ENCODE peak calls at places on chromosomes 16 and 17, in six cellular contexts. O, U, T, I, G and E are unnamed samples. For H3K4me1, the result is how much of the 10 kb centered on the place peaks cover.

GRCh38 chr16:49340466-49340865 is 33.1 kb upstream of the C16orf78 start:
- DNase-seq in I (no peak), G (no peak), T (no peak), O (no peak), U (no peak), E (no peak)

GRCh38 chr17:45346255-45347015 is 29.6 kb upstream of the MAP3K14 start:
- DNase-seq in T (no peak), G (no peak), I (no peak), U (peak), O (no peak), E (no peak)

GRCh38 chr16:73319747-73320146 is 271.8 kb upstream of the ZFHX3 start:
- DNase-seq in T (no peak), I (no peak), U (no peak), O (no peak), G (no peak), E (no peak)

GRCh38 chr16:46947900-46948547 is 25.4 kb downstream of the DNAJA2 start:
- DNase-seq in T (peak), I (no peak), U (no peak), G (peak), O (no peak), E (no peak)

GRCh38 chr17:16878547-16879100 is 93.3 kb downstream of the TNFRSF13B start:
- DNase-seq in O (no peak), I (no peak), T (no peak), U (no peak), G (no peak), E (no peak)

GRCh38 chr16:87851601-87852000 is 17.7 kb downstream of the SLC7A5 start:
- DNase-seq in O (no peak), U (no peak), G (no peak), I (no peak), T (no peak), E (no peak)

GRCh38 chr16:19344224-19344801 is 58.8 kb downstream of the CLEC19A start:
- DNase-seq in I (no peak), T (no peak), U (no peak), G (no peak), O (peak), E (no peak)

GRCh38 chr17:51397361-51398127 is 137.2 kb downstream of the UTP18 start:
- DNase-seq in I (peak), G (peak), T (peak), U (no peak), O (no peak), E (no peak)

GRCh38 chr17:77842148-77842905 is 116.2 kb upstream of the TNRC6C start:
- DNase-seq in T (no peak), O (peak), U (no peak), G (no peak), I (no peak), E (no peak)

GRCh38 chr17:71023631-71024030 is 854.3 kb downstream of the KCNJ2 start:
- DNase-seq in U (no peak), O (no peak), G (no peak), T (no peak), I (no peak), E (no peak)

GRCh38 chr16:11064846-11065245 is 120.5 kb downstream of the CLEC16A start:
- DNase-seq in O (no peak), T (no peak), I (no peak), G (no peak), U (no peak), E (no peak)

GRCh38 chr17:63823659-63824331 is 3.4 kb upstream of the PSMC5 start:
- DNase-seq in I (no peak), U (no peak), O (no peak), G (no peak), T (no peak), E (no peak)

GRCh38 chr17:77308768-77309726 is 168.3 kb downstream of the SEC14L1 start:
- DNase-seq in O (peak), T (no peak), I (no peak), U (no peak), G (peak), E (no peak)

GRCh38 chr16:78689031-78689430 is 589.6 kb downstream of the WWOX start:
- DNase-seq in G (peak), O (no peak), I (no peak), T (no peak), U (no peak), E (no peak)

GRCh38 chr16:84937196-84937935 is 74.0 kb downstream of the ZDHHC7 start:
- DNase-seq in U (no peak), O (no peak), I (no peak), T (no peak), G (no peak), E (no peak)

GRCh38 chr17:47915667-47916242 is 19.7 kb downstream of the SP2 start:
- DNase-seq in O (no peak), I (no peak), G (no peak), T (no peak), U (no peak), E (no peak)

GRCh38 chr17:45425125-45425983 is 7.3 kb downstream of the ARHGAP27 start:
- DNase-seq in O (peak), T (peak), U (peak), I (no peak), G (peak), E (no peak)

GRCh38 chr17:81339502-81340296 is 44.6 kb upstream of the SLC38A10 start:
- DNase-seq in U (no peak), I (no peak), O (peak), G (peak), T (peak), E (no peak)

GRCh38 chr17:8147805-8148404 is 4.3 kb downstream of the PER1 start:
- DNase-seq in O (peak), T (no peak), G (no peak), U (no peak), I (no peak), E (no peak)

GRCh38 chr16:51753382-51753781 is 602.3 kb upstream of the SALL1 start:
- DNase-seq in T (no peak), O (no peak), U (no peak), G (no peak), I (no peak), E (no peak)

GRCh38 chr16:67965668-67966548 is 2.5 kb downstream of the SLC12A4 start:
- DNase-seq in U (no peak), T (no peak), G (no peak), O (no peak), I (no peak), E (no peak)

GRCh38 chr16:86030116-86030515 is 131.2 kb downstream of the IRF8 start:
- DNase-seq in U (peak), T (no peak), G (no peak), I (no peak), O (no peak), E (no peak)

GRCh38 chr17:34409352-34409751 is 46.3 kb upstream of the CCL1 start:
- DNase-seq in T (no peak), U (no peak), O (no peak), G (no peak), I (no peak), E (no peak)

GRCh38 chr17:6713130-6713917 is at the start of gene SLC13A5:
- DNase-seq in G (peak), T (peak), O (no peak), U (no peak), I (no peak), E (no peak)

GRCh38 chr16:86941731-86942468 is 363.6 kb downstream of the FOXL1 start:
- DNase-seq in T (no peak), G (no peak), O (no peak), U (no peak), I (no peak), E (no peak)

GRCh38 chr16:85878875-85879274 is 20.1 kb upstream of the IRF8 start:
- DNase-seq in I (no peak), T (peak), U (no peak), G (no peak), O (no peak), E (no peak)

GRCh38 chr17:50015146-50015545 is 20.1 kb upstream of the DLX3 start:
- DNase-seq in O (no peak), I (no peak), G (no peak), T (no peak), U (no peak), E (no peak)

GRCh38 chr16:48158296-48158695 is 2.5 kb upstream of the ABCC12 start:
- DNase-seq in I (no peak), U (peak), T (peak), G (peak), O (no peak), E (no peak)

GRCh38 chr16:17409894-17410293 is 60.9 kb downstream of the XYLT1 start:
- DNase-seq in I (no peak), U (no peak), O (no peak), T (no peak), G (no peak), E (no peak)

GRCh38 chr17:45276031-45276430 is 14.1 kb upstream of the SPATA32 start:
- DNase-seq in O (no peak), U (no peak), G (no peak), I (no peak), T (peak), E (no peak)

GRCh38 chr17:73360961-73361761 is 49.4 kb upstream of the CDC42EP4 start:
- DNase-seq in O (no peak), U (no peak), T (no peak), G (no peak), I (no peak), E (no peak)

GRCh38 chr17:13114601-13115024 is 96.8 kb upstream of the ELAC2 start:
- DNase-seq in O (no peak), I (peak), T (peak), G (peak), U (no peak), E (no peak)

DNA sequence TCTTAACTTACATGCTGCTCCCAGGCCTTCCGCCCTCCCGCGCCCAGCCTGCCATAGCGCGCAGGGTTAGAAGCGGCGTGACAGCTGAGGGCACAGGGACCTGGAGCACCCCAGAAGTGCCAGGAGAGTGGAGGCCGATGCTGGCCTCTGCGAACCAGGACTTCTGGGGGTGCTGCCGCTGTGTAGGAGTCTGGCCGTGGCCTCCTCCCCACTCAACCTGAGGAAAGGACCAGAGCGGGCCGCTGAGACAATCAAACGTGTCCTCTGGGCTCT is 1.9 kb upstream of the TMEM204 start:
- DNase-seq in G (no peak), O (no peak), U (no peak), I (no peak), T (no peak), E (no peak)
- H3K27ac ChIP-seq in G (peak), O (peak), U (peak), I (no peak), T (no peak), E (no peak)

GRCh38 chr16:89826531-89827382 is 1.5 kb upstream of the SPIRE2 start:
- DNase-seq in I (no peak), G (no peak), U (no peak), O (no peak), T (peak), E (no peak)
- H3K4me1 ChIP-seq in I (under half), G (under half), U (under half), O (under half), T (under half), E (under half)

GRCh38 chr17:743139-743538 is 8.9 kb downstream of the GEMIN4 start:
- DNase-seq in G (no peak), I (no peak), U (no peak), T (no peak), O (no peak), E (no peak)

GRCh38 chr17:742147-742793 is 9.8 kb downstream of the GEMIN4 start:
- DNase-seq in O (no peak), I (no peak), U (no peak), G (no peak), T (no peak), E (no peak)

GRCh38 chr17:744937-745336 is 7.1 kb downstream of the GEMIN4 start:
- DNase-seq in O (no peak), I (no peak), T (no peak), G (no peak), U (no peak), E (no peak)

GRCh38 chr17:737561-738113 is 5.2 kb downstream of the TLCD3A start:
- DNase-seq in T (no peak), O (no peak), G (no peak), U (no peak), I (no peak), E (no peak)

DNA sequence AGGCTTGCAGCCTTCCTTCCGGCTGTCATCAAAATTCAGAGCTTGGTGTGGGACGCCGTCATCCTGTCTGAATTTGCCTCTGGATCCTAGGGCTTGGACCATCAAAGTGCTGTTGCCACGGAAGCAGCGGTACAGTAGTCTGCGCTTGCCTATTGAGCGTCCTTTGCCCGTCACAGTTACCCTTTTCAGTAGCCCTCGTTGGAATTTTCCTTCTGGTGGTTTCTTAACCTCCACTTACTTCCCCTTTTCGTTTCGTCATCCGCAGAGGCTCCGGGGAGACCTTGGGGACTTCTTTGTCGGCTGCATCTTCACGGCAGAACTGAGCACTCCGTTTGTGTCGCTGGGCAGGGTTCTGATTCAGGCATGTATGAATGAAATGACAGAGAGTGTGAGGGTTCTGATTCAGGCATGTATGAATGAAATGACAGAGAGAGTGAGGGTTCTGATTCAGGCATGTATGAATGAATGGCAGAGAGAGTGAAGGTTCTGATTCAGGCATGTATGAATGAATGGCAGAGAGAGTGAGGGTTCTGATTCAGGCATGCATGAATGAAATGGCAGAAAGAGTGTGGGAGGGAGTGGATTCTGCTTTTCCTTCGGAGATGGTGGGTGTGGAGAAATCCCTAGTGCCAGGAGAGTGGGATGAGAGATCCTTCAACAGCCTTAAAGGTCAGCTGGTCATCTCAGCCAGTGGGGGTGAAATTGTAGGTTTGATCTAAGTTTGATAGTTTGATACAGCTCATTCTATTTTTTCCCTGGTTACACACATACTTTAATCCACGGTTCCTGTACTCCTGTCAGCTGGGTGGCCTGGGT is 8.1 kb downstream of the TLCD3A start:
- DNase-seq in G (no peak), U (no peak), O (no peak), T (no peak), I (no peak), E (peak)
- H3K27ac ChIP-seq in G (no peak), U (no peak), O (no peak), T (no peak), I (no peak), E (no peak)

DNA sequence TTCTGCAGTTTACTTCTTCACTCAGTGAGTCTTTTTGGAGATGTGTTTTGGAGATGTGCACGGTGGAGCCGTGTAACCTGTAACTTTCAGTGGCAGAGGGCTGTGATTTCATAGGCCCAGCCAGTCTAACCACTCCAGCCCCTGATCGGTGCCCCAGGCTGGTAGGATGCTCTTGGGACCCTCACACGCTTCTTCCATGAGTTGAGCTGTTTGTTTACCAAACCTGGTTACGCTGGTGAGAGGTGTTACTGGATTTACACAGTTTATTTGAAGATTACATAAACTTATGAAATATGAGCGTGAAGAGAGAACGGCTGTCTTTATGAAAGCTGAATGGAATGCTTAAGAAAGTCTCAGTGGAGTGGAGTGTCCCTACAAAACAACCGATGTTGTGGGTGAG is 96.7 kb downstream of the CMIP start:
- DNase-seq in O (peak), T (no peak), G (no peak), I (no peak), U (no peak), E (no peak)
- H3K4me1 ChIP-seq in O (half or more), T (half or more), G (under half), I (half or more), U (under half), E (under half)

DNA sequence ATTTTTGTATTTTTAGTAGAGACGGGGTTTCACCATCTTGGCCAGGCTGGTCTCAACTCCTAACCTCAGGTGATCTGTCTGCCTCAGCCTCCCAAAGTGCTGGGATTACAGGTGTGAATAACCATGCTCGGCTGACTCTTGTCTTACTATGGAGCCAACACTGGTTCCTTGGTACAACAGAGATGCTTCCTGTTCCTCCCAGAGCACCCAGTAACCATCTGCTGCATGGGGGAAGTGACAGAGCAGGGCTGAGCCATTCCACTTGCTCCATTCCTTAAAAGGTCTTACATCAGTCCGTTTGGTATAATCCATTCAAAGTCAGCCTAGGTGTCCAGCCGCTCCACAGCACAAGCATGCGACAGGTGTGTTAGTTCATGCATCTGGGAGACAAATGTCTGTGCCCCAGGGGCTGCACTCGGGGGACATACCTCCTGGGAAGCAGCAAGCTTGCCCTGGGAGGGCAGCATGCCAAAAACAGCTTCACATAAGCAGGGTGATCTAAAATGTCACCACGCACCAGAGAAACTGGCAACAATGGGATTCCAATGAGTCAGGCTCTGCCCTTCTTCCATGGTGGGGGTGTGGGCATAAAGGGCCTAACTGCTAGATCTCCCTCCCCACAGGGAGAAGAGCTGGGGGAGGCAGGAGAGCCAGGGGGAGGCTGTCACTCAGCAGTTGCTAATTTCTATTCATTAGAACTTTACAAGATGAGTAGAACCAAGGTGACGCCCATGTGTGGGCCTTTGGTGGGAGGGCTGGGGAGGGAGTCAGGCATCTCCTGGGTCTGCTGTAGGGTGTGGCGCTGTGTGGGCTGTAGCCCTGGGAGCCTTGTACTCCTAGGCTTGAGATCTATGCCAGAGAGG is 35.5 kb downstream of the PIPOX start:
- DNase-seq in G (no peak), I (no peak), O (no peak), T (no peak), U (no peak), E (no peak)
- H3K27ac ChIP-seq in G (no peak), I (no peak), O (no peak), T (no peak), U (no peak), E (no peak)

GRCh38 chr17:27491713-27492190 is 35.5 kb downstream of the KSR1 start:
- DNase-seq in T (no peak), I (no peak), G (peak), O (no peak), U (no peak), E (no peak)
- H3K4me1 ChIP-seq in T (half or more), I (under half), G (half or more), O (half or more), U (under half), E (under half)

GRCh38 chr17:40474419-40475002 is 26.9 kb downstream of the TNS4 start:
- DNase-seq in I (no peak), O (no peak), U (no peak), G (peak), T (no peak), E (no peak)

GRCh38 chr17:40469805-40470675 is 26.8 kb downstream of the IGFBP4 start:
- DNase-seq in G (no peak), T (peak), U (no peak), O (no peak), I (no peak), E (no peak)

GRCh38 chr17:40473573-40474365 is 27.7 kb downstream of the TNS4 start:
- DNase-seq in G (no peak), T (peak), I (no peak), U (no peak), O (no peak), E (no peak)

GRCh38 chr17:40472733-40473452 is 28.5 kb downstream of the TNS4 start:
- DNase-seq in O (no peak), U (no peak), T (peak), G (no peak), I (no peak), E (no peak)

GRCh38 chr17:40471856-40472732 is 28.8 kb downstream of the IGFBP4 start:
- DNase-seq in G (no peak), O (no peak), U (no peak), I (no peak), T (peak), E (no peak)
- H3K27ac ChIP-seq in G (peak), O (no peak), U (peak), I (no peak), T (peak), E (no peak)

DNA sequence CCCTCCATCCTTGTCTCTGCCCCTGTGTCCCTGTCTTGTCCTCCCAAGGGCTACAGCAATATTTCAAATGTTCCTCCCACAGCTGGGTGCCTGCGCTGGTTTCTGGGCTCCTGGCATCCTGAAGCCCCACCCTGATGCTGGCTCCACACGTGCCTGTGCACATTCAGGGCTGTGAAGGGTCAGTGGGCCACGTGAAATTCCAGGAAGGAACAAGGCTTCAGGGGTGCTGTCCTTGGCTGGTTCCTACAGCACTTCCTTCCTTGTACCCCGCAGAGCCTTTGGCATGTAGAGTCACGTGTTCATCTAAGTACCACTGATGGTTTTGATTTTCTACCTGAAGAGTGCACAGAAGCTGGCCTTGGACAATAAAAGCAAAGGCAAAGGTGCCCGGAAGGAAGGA is 57.7 kb upstream of the NLK start:
- DNase-seq in T (no peak), I (no peak), U (no peak), O (no peak), G (no peak), E (no peak)
- H3K4me1 ChIP-seq in T (under half), I (under half), U (under half), O (under half), G (under half), E (under half)

DNA sequence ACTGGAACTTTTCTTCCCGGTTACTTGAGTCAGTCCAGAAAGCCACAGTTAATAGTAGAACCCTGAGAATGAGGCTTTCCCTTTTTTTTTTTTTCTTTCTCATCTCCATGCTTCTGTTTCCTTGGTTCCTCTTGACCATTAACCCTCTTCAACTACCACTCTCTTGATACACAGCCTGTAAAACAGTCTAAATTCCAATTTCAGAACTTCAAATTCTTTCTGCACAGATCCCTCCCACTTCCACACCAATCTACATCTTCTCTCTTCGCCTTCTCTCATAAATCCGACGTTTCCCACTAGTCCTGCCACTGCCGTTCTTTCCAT is 588 bp downstream of the METTL16 start:
- DNase-seq in T (no peak), O (no peak), G (no peak), I (no peak), U (no peak), E (no peak)
- H3K27ac ChIP-seq in T (peak), O (peak), G (peak), I (peak), U (peak), E (peak)